ENCODE peak calls at places on chromosomes 11 and 22, in nine cellular contexts. N, L, K, J, U, B, C, M and Q are unnamed samples.

GRCh38 chr22:24592144-24592845 is 578 bp downstream of the LRRC75B start:
- DNase-seq in U (peak), M (no peak), K (peak), B (no peak), N (no peak), J (peak), C (peak), L (no peak), Q (peak)

GRCh38 chr22:43624144-43624998 is 187.7 kb downstream of the EFCAB6 start:
- DNase-seq in N (no peak), K (no peak), M (no peak), L (peak), U (no peak), J (no peak), B (no peak), C (no peak), Q (no peak)

GRCh38 chr11:99631618-99632017 is 610.9 kb downstream of the CNTN5 start:
- DNase-seq in K (no peak), N (no peak), J (no peak), M (no peak), L (no peak), U (no peak), B (no peak), C (no peak), Q (no peak)

GRCh38 chr11:13289081-13289480 is 11.5 kb downstream of the BMAL1 start:
- DNase-seq in U (no peak), K (peak), L (peak), M (no peak), J (no peak), B (no peak), N (no peak), C (peak), Q (peak)

GRCh38 chr11:35256296-35256695 is 117.3 kb downstream of the CD44 start:
- DNase-seq in B (no peak), K (no peak), C (peak), U (no peak), L (no peak), J (no peak), M (no peak), N (no peak), Q (no peak)

GRCh38 chr22:44385781-44386180 is 73.0 kb upstream of the SHISAL1 start:
- DNase-seq in N (no peak), J (no peak), M (no peak), L (no peak), C (no peak), B (no peak), U (no peak), K (no peak), Q (no peak)

GRCh38 chr11:9878936-9879335 is 215.1 kb downstream of the SWAP70 start:
- DNase-seq in L (no peak), C (no peak), U (no peak), B (no peak), J (no peak), K (no peak), N (no peak), M (no peak), Q (no peak)

GRCh38 chr11:84800755-84801346 is 826.3 kb downstream of the DLG2 start:
- DNase-seq in C (peak), N (no peak), U (no peak), B (no peak), J (no peak), L (peak), K (peak), M (peak), Q (peak)

GRCh38 chr11:132590986-132591385 is 941.3 kb downstream of the OPCML start:
- DNase-seq in N (no peak), J (no peak), B (no peak), U (no peak), C (no peak), M (no peak), L (no peak), K (no peak), Q (no peak)

GRCh38 chr11:116533186-116533825 is 239.5 kb downstream of the BUD13 start:
- DNase-seq in K (no peak), L (no peak), J (no peak), M (no peak), C (no peak), U (no peak), B (no peak), N (no peak), Q (no peak)

GRCh38 chr11:71240865-71241691 is 11.3 kb downstream of the SHANK2 start:
- DNase-seq in M (peak), J (peak), L (peak), C (peak), K (peak), B (no peak), N (no peak), U (no peak), Q (peak)

GRCh38 chr11:1129143-1129665 is 28.5 kb upstream of the MUC5AC start:
- DNase-seq in K (no peak), U (no peak), L (no peak), B (no peak), M (no peak), J (no peak), N (no peak), C (no peak), Q (no peak)

GRCh38 chr11:112058103-112058502 is 15.7 kb downstream of the PIH1D2 start:
- DNase-seq in L (no peak), U (no peak), C (no peak), N (no peak), B (no peak), J (no peak), K (no peak), M (no peak), Q (no peak)

GRCh38 chr11:71140206-71140919 is 112.0 kb downstream of the SHANK2 start:
- DNase-seq in C (no peak), J (no peak), L (no peak), U (no peak), M (no peak), K (no peak), B (no peak), N (no peak), Q (no peak)

GRCh38 chr11:33375688-33376311 is 118.6 kb downstream of the HIPK3 start:
- DNase-seq in L (no peak), J (no peak), M (no peak), B (no peak), C (peak), N (no peak), K (peak), U (no peak), Q (peak)

GRCh38 chr11:134376150-134376921 is 35.7 kb downstream of the B3GAT1 start:
- DNase-seq in M (no peak), J (no peak), L (no peak), B (no peak), C (no peak), N (no peak), K (no peak), U (no peak), Q (no peak)

GRCh38 chr11:127994736-127995135 is 592.6 kb downstream of the ETS1 start:
- DNase-seq in L (peak), U (no peak), J (no peak), M (peak), B (no peak), N (no peak), C (peak), K (peak), Q (peak)

GRCh38 chr22:36562261-36562835 is 33.4 kb upstream of the EIF3D start:
- DNase-seq in J (no peak), M (no peak), K (no peak), U (no peak), B (no peak), N (no peak), C (peak), L (no peak), Q (peak)

GRCh38 chr11:45025716-45026492 is 75.2 kb upstream of the TP53I11 start:
- DNase-seq in M (no peak), L (peak), U (peak), C (no peak), B (no peak), K (no peak), N (no peak), J (peak), Q (peak)

DNA sequence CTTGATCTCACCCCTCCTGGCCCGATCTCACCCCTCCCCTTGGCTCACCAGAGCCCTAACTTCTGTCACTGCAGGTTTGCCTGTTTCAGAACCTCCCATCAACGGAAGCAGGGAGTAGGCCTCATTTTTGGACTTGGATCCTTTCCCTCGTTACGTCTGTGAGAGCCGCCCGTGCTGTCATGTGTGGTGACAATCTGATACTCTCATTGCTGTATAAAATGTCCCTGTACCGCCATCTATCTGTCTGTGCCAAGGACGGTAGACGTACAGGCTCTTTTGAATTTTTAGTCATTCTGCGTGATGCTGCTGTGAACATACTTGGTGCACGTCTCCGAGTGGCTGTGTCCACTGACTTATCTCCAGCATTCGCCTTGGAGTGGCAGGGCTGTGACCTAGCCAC is 1163.1 kb downstream of the BRD1 start:
- DNase-seq in J (no peak), L (no peak), N (no peak), U (no peak), C (no peak), M (no peak), B (no peak), K (no peak), Q (no peak)
- TF ChIP-seq CTCF in J (no peak), L (no peak), N (no peak), U (no peak), C (no peak), M (no peak), B (no peak), K (no peak), Q (no peak)

GRCh38 chr11:105033781-105034180 is 1.2 kb downstream of the CASP1 start:
- DNase-seq in B (no peak), U (no peak), K (no peak), C (no peak), N (no peak), M (no peak), L (no peak), J (no peak), Q (no peak)
- H3K4me3 ChIP-seq in B (peak), U (peak), K (peak), C (no peak), N (no peak), M (peak), L (no peak), J (peak), Q (no peak)

DNA sequence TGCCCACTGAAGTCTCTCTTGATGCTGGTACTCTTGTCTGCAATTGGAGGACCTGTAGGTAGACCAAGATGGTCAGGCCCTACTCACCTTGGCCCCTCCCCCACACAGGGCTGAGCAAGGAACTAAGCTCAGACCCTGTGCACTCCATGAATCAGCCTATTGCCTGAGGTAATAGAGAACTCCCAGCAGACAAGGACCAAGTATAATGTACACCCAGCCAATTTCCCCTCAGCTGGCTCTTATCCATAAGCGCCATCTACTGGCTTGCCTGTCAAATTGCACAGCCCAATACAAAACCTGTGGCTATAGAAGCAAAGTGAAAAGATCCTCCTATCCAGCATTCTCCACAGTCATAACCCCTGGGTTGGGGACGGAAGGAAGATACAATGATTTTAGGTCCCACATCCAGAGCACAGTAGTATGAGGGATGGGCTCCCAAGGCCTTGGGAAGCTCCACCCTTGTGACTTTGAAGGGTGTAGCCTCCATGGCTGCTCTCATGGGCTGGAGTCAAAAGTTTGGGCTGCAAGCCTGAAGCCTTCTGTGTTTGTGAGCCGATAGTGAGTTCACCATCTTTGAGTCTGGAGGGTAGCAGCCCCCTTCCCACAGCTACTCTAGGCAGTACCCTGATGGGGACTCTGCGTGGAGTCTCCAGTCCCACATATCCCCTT is 56.0 kb downstream of the GLYATL2 start:
- DNase-seq in K (peak), J (peak), U (no peak), L (peak), M (no peak), C (peak), B (no peak), N (peak), Q (peak)
- TF ChIP-seq CTCF in K (peak), J (peak), U (peak), L (peak), M (peak), C (peak), B (no peak), N (peak), Q (peak)

GRCh38 chr11:63567044-63567840 is 4.1 kb upstream of the PLAAT2 start:
- DNase-seq in J (peak), U (no peak), N (peak), L (peak), B (no peak), C (peak), M (peak), K (peak), Q (peak)
- H3K4me3 ChIP-seq in J (no peak), U (no peak), N (no peak), L (no peak), B (no peak), C (no peak), M (no peak), K (no peak), Q (no peak)

GRCh38 chr11:76577199-76577920 is 93.2 kb downstream of the LRRC32 start:
- DNase-seq in N (no peak), L (no peak), C (peak), B (no peak), M (peak), K (peak), U (peak), J (peak), Q (peak)

GRCh38 chr11:76579752-76580151 is 90.8 kb downstream of the LRRC32 start:
- DNase-seq in M (no peak), B (no peak), C (no peak), L (no peak), K (no peak), N (no peak), J (no peak), U (no peak), Q (no peak)

GRCh38 chr11:76577921-76578654 is 92.5 kb downstream of the LRRC32 start:
- DNase-seq in J (no peak), L (no peak), N (no peak), K (peak), B (no peak), M (no peak), U (no peak), C (no peak), Q (no peak)

GRCh38 chr11:76578655-76579046 is 91.9 kb downstream of the LRRC32 start:
- DNase-seq in B (peak), L (no peak), J (no peak), M (no peak), N (no peak), C (no peak), K (peak), U (peak), Q (peak)

GRCh38 chr11:76579047-76579751 is 91.3 kb downstream of the LRRC32 start:
- DNase-seq in L (no peak), N (peak), B (peak), K (peak), J (no peak), C (peak), M (no peak), U (peak), Q (peak)
- TF ChIP-seq CTCF in L (no peak), N (peak), B (peak), K (peak), J (no peak), C (peak), M (peak), U (peak), Q (peak)

GRCh38 chr11:125925247-125925740 is 20.6 kb upstream of the VSIG10L2 start:
- DNase-seq in N (no peak), C (no peak), K (no peak), L (no peak), U (no peak), M (no peak), J (peak), B (no peak), Q (no peak)
- H3K4me3 ChIP-seq in N (no peak), C (no peak), K (no peak), L (no peak), U (no peak), M (no peak), J (no peak), B (no peak), Q (no peak)

GRCh38 chr11:76723142-76723541 is 52.6 kb upstream of the LRRC32 start:
- DNase-seq in C (no peak), B (no peak), U (no peak), L (no peak), N (peak), K (no peak), J (no peak), M (no peak), Q (no peak)
- TF ChIP-seq CTCF in C (peak), B (no peak), U (no peak), L (no peak), N (peak), K (no peak), J (no peak), M (no peak), Q (no peak)

GRCh38 chr22:27754247-27754887 is 47.2 kb downstream of the MN1 start:
- DNase-seq in N (no peak), B (no peak), K (no peak), L (peak), J (no peak), U (no peak), C (peak), M (no peak), Q (no peak)
- H3K4me3 ChIP-seq in N (no peak), B (no peak), K (no peak), L (no peak), J (no peak), U (no peak), C (no peak), M (no peak), Q (no peak)

GRCh38 chr22:32793604-32794003 is 7.9 kb upstream of the TIMP3 start:
- DNase-seq in J (no peak), U (no peak), N (no peak), K (no peak), M (no peak), C (no peak), B (no peak), L (no peak), Q (no peak)

GRCh38 chr22:32789797-32790620 is 11.5 kb upstream of the TIMP3 start:
- DNase-seq in L (no peak), J (no peak), N (no peak), B (no peak), U (no peak), K (no peak), C (no peak), M (no peak), Q (no peak)

GRCh38 chr22:32794449-32795213 is 6.9 kb upstream of the TIMP3 start:
- DNase-seq in N (peak), C (peak), M (no peak), L (no peak), K (no peak), J (no peak), U (no peak), B (no peak), Q (no peak)

GRCh38 chr22:32788884-32789624 is 12.5 kb upstream of the TIMP3 start:
- DNase-seq in J (no peak), L (no peak), B (no peak), U (no peak), M (no peak), K (peak), C (peak), N (no peak), Q (peak)

GRCh38 chr22:32791056-32791455 is 10.4 kb upstream of the TIMP3 start:
- DNase-seq in K (no peak), C (no peak), J (no peak), U (no peak), B (no peak), L (no peak), N (no peak), M (no peak), Q (no peak)
- TF ChIP-seq CTCF in K (no peak), C (no peak), J (no peak), U (no peak), B (no peak), L (no peak), N (no peak), M (no peak), Q (no peak)